ENCODE peak calls at places on chromosomes 2 and 18, in six cellular contexts. Q, B, X, M, P and V are unnamed samples.

GRCh38 chr2:8550932-8551621 is 130.8 kb upstream of the ID2 start:
- DNase-seq in P (no peak), Q (no peak), B (no peak), M (peak), X (no peak), V (peak)

GRCh38 chr2:17752892-17753802 is 463 bp downstream of the SMC6 start:
- DNase-seq in B (peak), M (peak), X (peak), Q (peak), P (no peak), V (peak)

GRCh38 chr2:42974697-42975357 is 182.4 kb upstream of the HAAO start:
- DNase-seq in Q (peak), M (peak), X (peak), B (peak), P (no peak), V (peak)

GRCh38 chr18:79576686-79577351 is 102.8 kb upstream of the CTDP1 start:
- DNase-seq in P (no peak), X (no peak), B (no peak), M (peak), Q (no peak), V (peak)

GRCh38 chr18:79787527-79788095 is 10.1 kb upstream of the KCNG2 start:
- DNase-seq in P (no peak), B (no peak), M (no peak), Q (no peak), X (no peak), V (peak)

GRCh38 chr18:63422862-63423304 is 607 bp upstream of the VPS4B start:
- DNase-seq in P (no peak), M (no peak), B (no peak), X (no peak), Q (no peak), V (no peak)

GRCh38 chr2:12870692-12871091 is 154.0 kb downstream of the TRIB2 start:
- DNase-seq in X (no peak), P (no peak), B (no peak), Q (no peak), M (no peak), V (no peak)

GRCh38 chr2:193428336-193428818 is 1233.6 kb upstream of the TMEFF2 start:
- DNase-seq in P (no peak), M (no peak), Q (no peak), B (peak), X (peak), V (no peak)

GRCh38 chr2:100786297-100786658 is 33.7 kb upstream of the NPAS2 start:
- DNase-seq in P (no peak), Q (no peak), M (peak), B (peak), X (no peak), V (no peak)

GRCh38 chr2:106115250-106115649 is 78.9 kb downstream of the UXS1 start:
- DNase-seq in Q (peak), X (peak), P (no peak), M (no peak), B (peak), V (no peak)

GRCh38 chr2:164689020-164689419 is 67.7 kb upstream of the GRB14 start:
- DNase-seq in Q (no peak), P (no peak), X (no peak), M (no peak), B (no peak), V (no peak)

DNA sequence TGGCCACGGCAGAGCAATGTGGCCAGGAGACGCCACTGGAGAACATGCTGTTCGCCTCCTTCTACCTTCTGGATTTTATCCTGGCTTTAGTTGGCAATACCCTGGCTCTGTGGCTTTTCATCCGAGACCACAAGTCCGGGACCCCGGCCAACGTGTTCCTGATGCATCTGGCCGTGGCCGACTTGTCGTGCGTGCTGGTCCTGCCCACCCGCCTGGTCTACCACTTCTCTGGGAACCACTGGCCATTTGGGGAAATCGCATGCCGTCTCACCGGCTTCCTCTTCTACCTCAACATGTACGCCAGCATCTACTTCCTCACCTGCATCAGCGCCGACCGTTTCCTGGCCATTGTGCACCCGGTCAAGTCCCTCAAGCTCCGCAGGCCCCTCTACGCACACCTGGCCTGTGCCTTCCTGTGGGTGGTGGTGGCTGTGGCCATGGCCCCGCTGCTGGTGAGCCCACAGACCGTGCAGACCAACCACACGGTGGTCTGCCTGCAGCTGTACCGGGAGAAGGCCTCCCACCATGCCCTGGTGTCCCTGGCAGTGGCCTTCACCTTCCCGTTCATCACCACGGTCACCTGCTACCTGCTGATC is 4.9 kb downstream of the GPR17 start:
- DNase-seq in B (no peak), Q (no peak), P (no peak), M (no peak), X (no peak), V (no peak)
- TF ChIP-seq EP300 in B (no peak), Q (no peak), P (no peak), M (peak), X (no peak), V (peak)

GRCh38 chr18:23897733-23898132 is 116.8 kb upstream of the TTC39C start:
- DNase-seq in M (no peak), B (no peak), P (no peak), X (no peak), Q (no peak), V (no peak)

GRCh38 chr18:23906658-23907057 is 107.9 kb upstream of the TTC39C start:
- DNase-seq in M (no peak), B (no peak), P (no peak), Q (no peak), X (no peak), V (no peak)

GRCh38 chr18:23903971-23904370 is 110.6 kb upstream of the TTC39C start:
- DNase-seq in P (no peak), B (no peak), M (no peak), Q (no peak), X (no peak), V (no peak)

GRCh38 chr18:23900979-23901378 is 113.6 kb upstream of the TTC39C start:
- DNase-seq in Q (no peak), X (no peak), B (no peak), M (no peak), P (no peak), V (no peak)

GRCh38 chr18:23902396-23902795 is 112.2 kb upstream of the TTC39C start:
- DNase-seq in Q (no peak), P (no peak), B (no peak), M (no peak), X (no peak), V (no peak)
- TF ChIP-seq EP300 in Q (no peak), P (no peak), B (no peak), M (no peak), X (no peak), V (no peak)

GRCh38 chr2:1731963-1732768 is 12.1 kb downstream of the PXDN start:
- DNase-seq in P (no peak), M (peak), Q (no peak), B (no peak), X (no peak), V (peak)
- TF ChIP-seq EP300 in P (no peak), M (no peak), Q (no peak), B (no peak), X (no peak), V (no peak)

GRCh38 chr2:229462144-229462543 is 191.1 kb upstream of the PID1 start:
- DNase-seq in Q (no peak), P (no peak), B (no peak), M (no peak), X (no peak), V (no peak)
- TF ChIP-seq EP300 in Q (no peak), P (no peak), B (no peak), M (no peak), X (no peak), V (no peak)

DNA sequence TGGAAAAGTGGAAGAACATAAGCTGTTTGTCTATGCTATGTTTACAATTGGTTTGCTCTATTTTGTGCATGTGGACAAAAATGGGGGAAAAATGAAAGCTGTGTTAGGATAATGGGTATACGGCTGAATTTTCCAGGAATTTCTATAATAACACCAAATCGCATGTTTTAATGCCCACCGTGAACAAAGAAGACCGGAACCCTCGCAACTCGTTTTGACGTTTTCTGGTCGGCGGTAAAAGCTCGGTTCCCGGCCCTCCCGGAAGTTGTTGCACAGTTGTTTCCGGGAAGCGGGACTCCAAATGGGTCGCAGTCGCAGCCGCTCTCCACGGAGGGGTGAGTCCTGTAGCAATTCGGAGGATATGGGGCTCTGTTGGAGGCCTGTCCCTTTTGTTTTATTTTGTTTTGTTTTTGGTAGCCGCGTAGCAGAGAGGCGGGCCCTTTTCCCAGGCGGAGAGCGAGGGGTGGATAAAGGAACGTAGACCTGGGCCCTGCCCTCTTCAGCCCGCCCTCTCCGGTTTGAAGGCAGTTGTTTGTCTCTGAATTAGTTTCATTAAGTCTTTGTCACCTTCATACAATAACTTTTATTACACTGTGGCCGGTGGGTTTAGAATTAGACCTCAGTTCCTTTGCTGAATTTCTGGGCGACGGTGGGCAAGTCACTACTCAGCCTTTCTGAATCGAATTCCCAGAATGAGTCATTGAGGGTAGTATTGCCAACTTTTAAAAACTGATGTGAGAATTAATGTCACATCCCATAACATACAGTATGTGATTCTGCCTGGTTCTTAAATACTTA is at the start of gene SNRNP27:
- DNase-seq in X (peak), M (peak), Q (peak), P (peak), B (peak), V (peak)
- TF ChIP-seq EP300 in X (no peak), M (no peak), Q (no peak), P (no peak), B (no peak), V (no peak)

GRCh38 chr2:188695953-188696352 is 278.2 kb upstream of the COL3A1 start:
- DNase-seq in Q (no peak), B (peak), P (no peak), M (no peak), X (no peak), V (no peak)
- TF ChIP-seq EP300 in Q (no peak), B (no peak), P (no peak), M (no peak), X (no peak), V (no peak)

GRCh38 chr2:191612496-191612895 is 65.4 kb upstream of the NABP1 start:
- DNase-seq in M (no peak), Q (no peak), X (no peak), B (peak), P (no peak), V (no peak)
- TF ChIP-seq EP300 in M (no peak), Q (no peak), X (no peak), B (no peak), P (no peak), V (no peak)

GRCh38 chr2:236988690-236989639 is 96.7 kb upstream of the COPS8 start:
- DNase-seq in P (no peak), B (no peak), M (peak), Q (no peak), X (peak), V (peak)
- TF ChIP-seq EP300 in P (no peak), B (no peak), M (peak), Q (no peak), X (no peak), V (peak)